ENCODE peak calls at places on chromosome 1, in seven cellular contexts. A is stimulated activated CD8-positive, alpha-beta memory T cell treated with anti-CD3 and anti-CD28 coated beads, Interleukin-7, amount 100 ng/mL, for 1 hour; G is left colon; F is cardiac septum; M is SJSA1; S is DMS153; U is AG08395. H is an unnamed sample.

GRCh38 chr1:168728452-168729404 is at the start of gene DPT:
- DNase-seq in F (no peak), G (no peak), M (no peak), S (no peak), U (peak), A (no peak), H (no peak)

GRCh38 chr1:4755301-4756183 is 101.1 kb downstream of the AJAP1 start:
- DNase-seq in A (no peak), F (no peak), S (no peak), G (no peak), U (peak), M (no peak), H (no peak)

GRCh38 chr1:156910309-156910782 is 10.1 kb upstream of the LRRC71 start:
- DNase-seq in M (no peak), F (no peak), S (peak), U (no peak), A (peak), G (peak), H (no peak)

GRCh38 chr1:185996211-185996610 is 262.0 kb downstream of the HMCN1 start:
- DNase-seq in U (peak), M (peak), S (no peak), A (no peak), F (no peak), G (no peak), H (no peak)

GRCh38 chr1:68438310-68438709 is 11.4 kb downstream of the RPE65 start:
- DNase-seq in G (no peak), A (no peak), U (no peak), S (peak), M (no peak), F (no peak), H (no peak)

GRCh38 chr1:105591681-105592080 is 1464.8 kb upstream of the PRMT6 start:
- DNase-seq in G (no peak), M (no peak), U (no peak), F (no peak), S (peak), A (no peak), H (no peak)

GRCh38 chr1:98985687-98986086 is 19.0 kb downstream of the PLPPR5 start:
- DNase-seq in M (no peak), A (no peak), F (no peak), G (no peak), U (no peak), S (no peak), H (no peak)

GRCh38 chr1:115330480-115331013 is 7.5 kb downstream of the NGF start:
- DNase-seq in U (peak), G (no peak), F (no peak), A (no peak), M (peak), S (no peak), H (no peak)

GRCh38 chr1:180065408-180065807 is 89.3 kb upstream of the QSOX1 start:
- DNase-seq in M (no peak), G (no peak), A (no peak), F (no peak), U (no peak), S (no peak), H (no peak)